ENCODE peak calls at places on chromosomes 16 and 17, in ten cellular contexts. Y, H, S, A, P, R, C, X, E and Q are unnamed samples.

GRCh38 chr17:10790491-10791401 is 13.2 kb downstream of the TMEM238L start:
- DNase-seq in Y (no peak), H (peak), S (no peak), A (no peak), P (peak), R (no peak), C (no peak), X (no peak), E (no peak), Q (peak)

GRCh38 chr16:71628810-71629209 is 2.8 kb downstream of the MARVELD3 start:
- DNase-seq in Y (no peak), H (peak), S (no peak), A (no peak), P (peak), R (no peak), C (no peak), X (peak), E (no peak), Q (no peak)

GRCh38 chr17:72184805-72185204 is 64.0 kb downstream of the SOX9 start:
- DNase-seq in Y (no peak), H (no peak), S (no peak), A (no peak), P (no peak), R (no peak), C (no peak), X (no peak), E (no peak), Q (no peak)

GRCh38 chr17:49565948-49566491 is 9.7 kb upstream of the NXPH3 start:
- DNase-seq in Y (peak), H (peak), S (no peak), A (peak), P (no peak), R (peak), C (no peak), X (peak), E (no peak), Q (peak)

GRCh38 chr17:13996758-13997157 is 72.5 kb upstream of the COX10 start:
- DNase-seq in Y (no peak), H (no peak), S (no peak), A (no peak), P (no peak), R (no peak), C (no peak), X (no peak), E (no peak), Q (no peak)

GRCh38 chr17:60154616-60155426 is 5.0 kb downstream of the CA4 start:
- DNase-seq in Y (no peak), H (peak), S (no peak), A (peak), P (no peak), R (peak), C (no peak), X (no peak), E (no peak), Q (no peak)

GRCh38 chr16:24075929-24076716 is 180.0 kb upstream of the CACNG3 start:
- DNase-seq in Y (no peak), H (peak), S (no peak), A (no peak), P (peak), R (no peak), C (peak), X (peak), E (no peak), Q (no peak)

GRCh38 chr16:84358601-84359295 is 9.6 kb upstream of the ATP2C2 start:
- DNase-seq in Y (no peak), H (no peak), S (no peak), A (no peak), P (no peak), R (no peak), C (no peak), X (no peak), E (no peak), Q (no peak)

GRCh38 chr16:80996688-80997138 is 10.0 kb downstream of the CMC2 start:
- DNase-seq in Y (no peak), H (no peak), S (no peak), A (no peak), P (no peak), R (no peak), C (no peak), X (no peak), E (no peak), Q (no peak)

GRCh38 chr16:73058616-73059409 is 10.9 kb upstream of the ZFHX3 start:
- DNase-seq in Y (no peak), H (peak), S (no peak), A (peak), P (peak), R (no peak), C (no peak), X (no peak), E (peak), Q (no peak)

GRCh38 chr16:25033852-25034251 is 18.7 kb upstream of the ARHGAP17 start:
- DNase-seq in Y (no peak), H (no peak), S (no peak), A (no peak), P (no peak), R (no peak), C (no peak), X (no peak), E (no peak), Q (no peak)

GRCh38 chr16:55501549-55502322 is 7.1 kb upstream of the LPCAT2 start:
- DNase-seq in Y (no peak), H (peak), S (no peak), A (no peak), P (peak), R (no peak), C (no peak), X (no peak), E (no peak), Q (no peak)

GRCh38 chr16:79229371-79229770 is 371.2 kb downstream of the MAF start:
- DNase-seq in Y (no peak), H (no peak), S (no peak), A (no peak), P (no peak), R (no peak), C (no peak), X (no peak), E (no peak), Q (no peak)

GRCh38 chr16:87044031-87044380 is 273.2 kb downstream of the C16orf95 start:
- DNase-seq in Y (no peak), H (peak), S (no peak), A (no peak), P (no peak), R (no peak), C (no peak), X (no peak), E (no peak), Q (no peak)

GRCh38 chr17:4163951-4164350 is 21.0 kb downstream of the CYB5D2 start:
- DNase-seq in Y (no peak), H (no peak), S (no peak), A (no peak), P (no peak), R (no peak), C (no peak), X (no peak), E (no peak), Q (no peak)

GRCh38 chr16:54336805-54337204 is 50.2 kb upstream of the IRX3 start:
- DNase-seq in Y (no peak), H (no peak), S (no peak), A (no peak), P (no peak), R (no peak), C (no peak), X (no peak), E (no peak), Q (no peak)

GRCh38 chr16:89330177-89330856 is 112.8 kb downstream of the ZNF778 start:
- DNase-seq in Y (no peak), H (peak), S (no peak), A (peak), P (peak), R (no peak), C (no peak), X (no peak), E (peak), Q (no peak)

GRCh38 chr17:3740611-3741073 is 16.9 kb downstream of the HASPIN start:
- DNase-seq in Y (no peak), H (no peak), S (peak), A (no peak), P (peak), R (no peak), C (no peak), X (no peak), E (no peak), Q (no peak)

GRCh38 chr17:65677932-65678331 is 116.5 kb upstream of the AXIN2 start:
- DNase-seq in Y (no peak), H (peak), S (no peak), A (no peak), P (no peak), R (no peak), C (no peak), X (no peak), E (no peak), Q (no peak)

GRCh38 chr17:47257651-47258339 is 4.2 kb downstream of the ITGB3 start:
- DNase-seq in Y (no peak), H (peak), S (no peak), A (no peak), P (no peak), R (no peak), C (no peak), X (no peak), E (no peak), Q (no peak)

GRCh38 chr16:11497329-11497805 is 89.4 kb downstream of the LITAF start:
- DNase-seq in Y (peak), H (peak), S (no peak), A (peak), P (peak), R (peak), C (peak), X (peak), E (peak), Q (peak)

GRCh38 chr16:6091021-6091420 is 993.4 kb upstream of the EEF2KMT start:
- DNase-seq in Y (no peak), H (no peak), S (no peak), A (no peak), P (no peak), R (no peak), C (no peak), X (no peak), E (no peak), Q (no peak)

GRCh38 chr17:4247981-4248388 is 15.8 kb downstream of the ANKFY1 start:
- DNase-seq in Y (no peak), H (peak), S (no peak), A (no peak), P (peak), R (no peak), C (no peak), X (peak), E (no peak), Q (no peak)

GRCh38 chr16:75234856-75235696 is 16.3 kb downstream of the CTRB1 start:
- DNase-seq in Y (no peak), H (no peak), S (no peak), A (peak), P (no peak), R (no peak), C (no peak), X (no peak), E (peak), Q (no peak)

DNA sequence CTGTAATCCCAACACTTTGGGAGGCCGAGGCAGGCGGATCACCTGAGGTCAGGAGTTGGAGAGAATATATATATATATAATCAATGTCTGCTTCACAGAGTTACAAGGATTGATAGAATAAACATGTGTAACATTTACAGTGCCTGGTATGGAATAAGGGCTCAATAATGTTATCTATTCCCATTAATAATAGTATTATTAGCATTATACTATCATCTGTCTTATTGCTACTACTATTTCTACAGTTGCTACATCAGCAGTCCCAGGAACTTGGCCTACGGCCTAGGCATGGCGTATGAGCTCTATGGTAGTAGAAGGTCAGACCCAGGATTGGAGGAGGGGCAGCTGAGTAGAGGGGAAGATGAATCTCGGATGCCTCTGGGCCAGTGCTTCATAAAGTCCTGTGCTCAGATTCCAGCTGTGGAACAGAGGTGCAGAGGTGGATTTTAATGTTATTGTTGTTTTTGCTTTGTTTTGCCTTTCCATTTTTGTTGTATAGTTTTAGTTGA is 146.3 kb upstream of the TBX2 start:
- DNase-seq in Y (no peak), H (no peak), S (no peak), A (no peak), P (no peak), R (no peak), C (no peak), X (no peak), E (no peak), Q (no peak)
- H3K27ac ChIP-seq in Y (peak), H (no peak), S (no peak), A (peak), P (no peak), R (peak), C (no peak), X (peak), E (no peak), Q (no peak)

GRCh38 chr16:2165861-2166260 is 10.3 kb downstream of the TRAF7 start:
- DNase-seq in Y (no peak), H (no peak), S (no peak), A (no peak), P (no peak), R (no peak), C (no peak), X (no peak), E (no peak), Q (no peak)

GRCh38 chr16:2160915-2161551 is 5.5 kb downstream of the TRAF7 start:
- DNase-seq in Y (no peak), H (no peak), S (no peak), A (no peak), P (no peak), R (peak), C (no peak), X (no peak), E (no peak), Q (no peak)

GRCh38 chr16:2161911-2162310 is 6.3 kb downstream of the TRAF7 start:
- DNase-seq in Y (no peak), H (no peak), S (no peak), A (no peak), P (no peak), R (no peak), C (no peak), X (no peak), E (no peak), Q (no peak)

GRCh38 chr16:2162676-2163118 is 7.1 kb downstream of the TRAF7 start:
- DNase-seq in Y (no peak), H (peak), S (no peak), A (no peak), P (no peak), R (no peak), C (no peak), X (peak), E (no peak), Q (no peak)

DNA sequence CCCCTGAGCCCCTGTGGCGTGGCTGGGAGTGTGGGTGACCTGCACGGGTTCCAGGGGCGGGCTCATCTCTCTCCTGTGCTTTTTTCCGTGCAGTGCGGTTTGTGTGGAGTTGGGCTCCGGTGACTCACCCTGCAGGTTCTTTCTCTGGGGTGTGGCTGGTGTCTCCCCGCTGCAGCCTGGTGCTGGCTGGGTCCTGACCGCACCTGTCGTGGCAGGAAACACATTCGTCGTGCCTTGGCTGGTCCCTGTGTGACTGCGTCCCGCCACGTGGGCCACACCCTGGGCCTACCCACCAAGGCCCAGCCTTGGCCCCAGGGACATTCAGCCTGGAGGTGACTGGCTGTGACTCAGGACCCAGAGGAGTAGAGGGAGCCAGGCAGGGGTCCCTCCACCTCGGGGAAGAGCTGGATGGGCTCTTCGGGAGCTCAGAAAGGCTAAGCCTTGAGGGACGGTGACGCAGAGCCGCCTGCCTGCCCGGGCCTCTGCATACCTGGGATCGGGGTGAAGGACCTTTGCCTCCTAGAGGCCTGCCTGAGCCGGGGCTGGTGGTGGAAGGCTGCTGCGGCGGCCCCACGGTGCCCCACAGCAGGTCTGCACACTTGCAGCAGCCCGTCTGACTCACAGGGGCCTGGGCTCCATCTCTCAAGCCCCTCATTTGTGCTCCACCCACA is 7.8 kb downstream of the TRAF7 start:
- DNase-seq in Y (no peak), H (peak), S (no peak), A (no peak), P (no peak), R (no peak), C (no peak), X (peak), E (no peak), Q (no peak)
- H3K27ac ChIP-seq in Y (no peak), H (peak), S (peak), A (no peak), P (no peak), R (peak), C (no peak), X (peak), E (no peak), Q (no peak)

GRCh38 chr16:67516296-67517177 is 12.1 kb upstream of the RIPOR1 start:
- DNase-seq in Y (no peak), H (peak), S (no peak), A (no peak), P (no peak), R (no peak), C (no peak), X (peak), E (no peak), Q (no peak)

GRCh38 chr16:67521095-67521804 is 7.4 kb upstream of the RIPOR1 start:
- DNase-seq in Y (peak), H (peak), S (peak), A (peak), P (peak), R (peak), C (peak), X (peak), E (peak), Q (peak)

GRCh38 chr16:67518676-67519075 is 10.0 kb upstream of the RIPOR1 start:
- DNase-seq in Y (no peak), H (no peak), S (no peak), A (no peak), P (no peak), R (no peak), C (no peak), X (no peak), E (no peak), Q (no peak)

GRCh38 chr16:67517178-67517492 is 11.5 kb upstream of the RIPOR1 start:
- DNase-seq in Y (no peak), H (no peak), S (no peak), A (no peak), P (no peak), R (no peak), C (no peak), X (no peak), E (no peak), Q (no peak)

GRCh38 chr16:67517661-67518423 is 10.8 kb upstream of the RIPOR1 start:
- DNase-seq in Y (no peak), H (no peak), S (no peak), A (no peak), P (no peak), R (no peak), C (peak), X (no peak), E (no peak), Q (no peak)
- H3K27ac ChIP-seq in Y (no peak), H (no peak), S (no peak), A (no peak), P (no peak), R (peak), C (peak), X (no peak), E (no peak), Q (no peak)

GRCh38 chr16:27515874-27516353 is 33.8 kb downstream of the GTF3C1 start:
- DNase-seq in Y (no peak), H (peak), S (no peak), A (no peak), P (peak), R (no peak), C (no peak), X (peak), E (no peak), Q (no peak)
- H3K27ac ChIP-seq in Y (no peak), H (no peak), S (no peak), A (no peak), P (no peak), R (no peak), C (no peak), X (no peak), E (no peak), Q (peak)

DNA sequence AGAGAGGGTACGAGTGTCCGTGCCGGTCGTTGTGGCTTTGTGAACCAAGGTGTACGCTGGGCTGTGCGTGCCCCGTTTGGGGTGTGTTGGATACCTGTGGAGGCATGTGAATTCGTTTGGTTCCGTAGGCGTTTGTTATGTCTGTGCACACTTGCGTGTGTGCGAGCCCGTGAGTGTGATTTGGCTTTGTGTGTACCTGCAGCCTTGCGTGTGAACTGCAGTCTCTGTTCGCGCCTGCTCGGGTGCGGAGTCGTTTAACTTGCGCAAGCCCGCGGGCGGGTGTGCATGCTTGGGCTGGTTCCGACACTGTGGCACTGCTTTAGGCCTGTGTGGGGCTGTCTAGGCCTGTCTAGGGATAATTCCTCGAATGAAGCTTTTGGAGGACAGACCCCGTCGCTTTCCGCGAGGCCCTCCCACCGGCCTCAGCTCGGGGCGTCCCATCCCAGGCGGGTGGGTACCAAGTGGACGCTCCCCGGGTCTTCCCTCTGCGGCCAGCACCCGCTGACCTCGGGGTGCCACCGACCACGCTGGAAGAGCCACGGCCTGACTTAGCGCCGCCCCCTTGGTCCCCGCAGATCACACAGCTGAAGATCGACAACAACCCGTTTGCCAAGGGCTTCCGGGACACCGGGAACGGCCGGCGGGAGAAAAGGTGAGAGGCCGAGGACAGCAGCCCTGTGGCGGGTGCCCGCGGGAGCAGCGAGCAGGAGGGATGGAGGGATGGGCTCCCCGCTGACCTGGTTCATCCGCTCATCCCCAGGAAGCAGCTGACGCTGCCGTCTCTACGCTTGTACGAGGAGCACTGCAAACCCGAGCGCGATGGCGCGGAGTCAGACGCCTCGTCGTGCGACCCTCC is 4.4 kb downstream of the TBX2 start:
- DNase-seq in Y (no peak), H (no peak), S (no peak), A (peak), P (no peak), R (peak), C (no peak), X (no peak), E (peak), Q (no peak)
- H3K27ac ChIP-seq in Y (peak), H (no peak), S (no peak), A (peak), P (no peak), R (peak), C (no peak), X (peak), E (no peak), Q (no peak)